ENCODE peak calls at places on chromosomes 12 and 14, in four cellular contexts. Z is ovary, H is left ventricle myocardium inferior, N is HCT116. L is an unnamed sample.

GRCh38 chr14:51002406-51002984 is 58.2 kb upstream of the PYGL start:
- DNase-seq in N (no peak), H (no peak), Z (no peak), L (no peak)

GRCh38 chr12:80192087-80192486 is 92.8 kb downstream of the OTOGL start:
- DNase-seq in H (no peak), N (no peak), Z (no peak), L (no peak)

GRCh38 chr12:48105867-48106563 is at the start of gene SENP1:
- DNase-seq in H (peak; percentile 90), N (peak; percentile 78), Z (peak; percentile 93), L (peak; percentile 84)

GRCh38 chr14:99996951-99997571 is 68.2 kb upstream of the EVL start:
- DNase-seq in N (no peak), H (no peak), Z (no peak), L (no peak)

GRCh38 chr12:122190842-122191668 is 8.1 kb downstream of the LRRC43 start:
- DNase-seq in N (peak; percentile 72), Z (no peak), H (peak; percentile 48), L (peak; percentile 79)

GRCh38 chr12:24853588-24853987 is 95.3 kb downstream of the BCAT1 start:
- DNase-seq in H (no peak), Z (no peak), N (no peak), L (no peak)

GRCh38 chr12:30546121-30546520 is 149.5 kb downstream of the IPO8 start:
- DNase-seq in Z (no peak), N (no peak), H (no peak), L (peak; percentile 30)

GRCh38 chr14:71739273-71739990 is 192.8 kb upstream of the RGS6 start:
- DNase-seq in N (peak; percentile 54), Z (no peak), H (no peak), L (no peak)

GRCh38 chr12:103382119-103382518 is 113.6 kb downstream of the C12orf42 start:
- DNase-seq in H (no peak), N (no peak), Z (no peak), L (no peak)

GRCh38 chr12:76029982-76030377 is 1.6 kb downstream of the PHLDA1 start:
- DNase-seq in Z (peak; percentile 50), H (no peak), N (no peak), L (peak; percentile 38)

GRCh38 chr14:33814010-33814409 is 136.9 kb downstream of the EGLN3 start:
- DNase-seq in H (no peak), N (no peak), Z (no peak), L (no peak)

GRCh38 chr14:75454963-75455546 is 27.2 kb downstream of the JDP2 start:
- DNase-seq in Z (peak; percentile 66), N (no peak), H (peak; percentile 68), L (peak; percentile 69)

DNA sequence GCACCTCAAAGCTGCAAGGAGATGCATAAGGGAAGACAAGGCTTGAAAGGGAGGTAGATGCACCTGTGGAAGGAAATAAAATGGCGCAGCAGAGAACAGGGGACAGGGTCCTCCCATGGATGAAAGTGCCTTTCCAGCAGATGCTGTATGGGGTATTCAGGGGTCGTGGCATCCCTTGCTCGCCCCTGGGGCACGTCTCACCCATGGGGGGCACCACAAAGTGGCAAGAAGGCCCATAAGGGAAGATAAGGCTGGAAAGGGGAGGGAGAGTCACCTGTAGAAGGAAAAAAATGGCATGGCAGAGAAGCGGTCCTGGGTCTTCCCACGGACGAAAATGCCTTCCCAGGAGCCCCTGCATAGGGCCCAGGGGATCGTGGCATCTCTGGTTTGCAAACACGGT is 265.1 kb downstream of the ALG10 start:
- DNase-seq in Z (no peak), H (no peak), N (no peak), L (no peak)
- H3K9me3 ChIP-seq in Z (no peaks in the 10 kb centered on the region), H (peaks cover 70% of the 10 kb centered on the region), N (peaks cover 8% of the 10 kb centered on the region), L (peaks cover 2% of the 10 kb centered on the region)

GRCh38 chr12:89684131-89684530 is 24.5 kb downstream of the ATP2B1 start:
- DNase-seq in Z (no peak), H (no peak), N (no peak), L (no peak)

GRCh38 chr12:89680409-89680808 is 28.2 kb downstream of the ATP2B1 start:
- DNase-seq in Z (no peak), N (no peak), H (no peak), L (no peak)

GRCh38 chr12:89685363-89685972 is 23.2 kb downstream of the ATP2B1 start:
- DNase-seq in N (no peak), H (no peak), Z (no peak), L (no peak)

GRCh38 chr12:89679631-89680030 is 29.0 kb downstream of the ATP2B1 start:
- DNase-seq in Z (no peak), H (no peak), N (no peak), L (no peak)

GRCh38 chr12:89682284-89682683 is 26.4 kb downstream of the ATP2B1 start:
- DNase-seq in Z (no peak), N (no peak), H (no peak), L (no peak)
- H3K9me3 ChIP-seq in Z (no peaks in the 10 kb centered on the region), N (no peaks in the 10 kb centered on the region), H (peaks cover 40% of the 10 kb centered on the region), L (no peaks in the 10 kb centered on the region)

GRCh38 chr14:56168007-56168616 is 49.9 kb downstream of the PELI2 start:
- DNase-seq in Z (no peak), N (no peak), H (no peak), L (peak; percentile 74)
- H3K9me3 ChIP-seq in Z (no peaks in the 10 kb centered on the region), N (no peaks in the 10 kb centered on the region), H (peaks cover 42% of the 10 kb centered on the region), L (no peaks in the 10 kb centered on the region)

DNA sequence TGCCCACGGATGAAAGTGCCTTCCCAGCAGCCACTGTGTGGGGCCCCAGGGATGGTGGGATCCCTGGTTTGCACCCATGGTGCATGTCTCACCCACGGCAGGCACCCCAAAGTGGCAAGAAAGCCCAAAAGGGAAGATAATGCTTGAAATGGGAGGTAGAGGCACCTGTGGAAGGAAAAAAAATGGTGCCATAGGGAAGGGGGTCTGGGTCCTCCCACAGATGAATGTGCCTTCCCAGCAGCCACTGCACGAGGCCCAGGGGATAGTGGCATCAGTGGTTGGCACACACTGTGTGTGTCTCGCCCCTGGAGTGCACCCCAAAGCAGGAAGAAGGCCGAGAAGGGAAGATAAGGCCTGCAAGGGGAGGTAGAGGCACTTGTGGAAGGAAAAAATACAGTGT is 264.2 kb downstream of the ALG10 start:
- DNase-seq in N (no peak), H (peak; percentile 2), Z (no peak), L (no peak)
- H3K9me3 ChIP-seq in N (peaks cover 10% of the 10 kb centered on the region), H (peaks cover 78% of the 10 kb centered on the region), Z (no peaks in the 10 kb centered on the region), L (peaks cover 2% of the 10 kb centered on the region)

GRCh38 chr12:91835693-91836092 is 310.0 kb downstream of the BTG1 start:
- DNase-seq in Z (no peak), N (no peak), H (no peak), L (no peak)

GRCh38 chr12:91836264-91836663 is 309.4 kb downstream of the BTG1 start:
- DNase-seq in N (no peak), Z (no peak), H (no peak), L (no peak)

GRCh38 chr12:91833780-91834359 is 311.8 kb downstream of the BTG1 start:
- DNase-seq in Z (no peak), N (no peak), H (no peak), L (no peak)

GRCh38 chr12:91841786-91842185 is 303.9 kb downstream of the BTG1 start:
- DNase-seq in H (no peak), Z (no peak), N (no peak), L (no peak)

DNA sequence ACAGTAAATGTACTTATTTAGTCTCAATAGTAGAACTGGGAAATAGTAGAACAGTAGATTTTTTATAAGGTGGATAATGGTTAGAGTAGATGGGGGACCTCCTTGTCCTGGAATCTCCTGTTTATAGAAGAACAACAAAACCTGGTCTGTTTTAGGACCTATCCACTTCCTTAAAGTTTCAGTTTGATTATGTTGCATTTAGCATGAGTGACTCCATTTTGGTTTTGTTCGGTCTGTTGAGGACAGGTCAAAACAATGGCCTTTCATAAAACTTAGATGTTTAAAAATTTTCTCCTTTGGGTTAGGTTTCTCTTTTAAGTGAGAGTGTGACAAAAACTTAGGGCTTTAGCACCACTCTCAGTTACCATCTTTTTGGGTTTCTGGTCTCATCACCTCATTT is 308.9 kb downstream of the BTG1 start:
- DNase-seq in H (no peak), N (no peak), Z (no peak), L (no peak)
- H3K9me3 ChIP-seq in H (no peaks in the 10 kb centered on the region), N (no peaks in the 10 kb centered on the region), Z (no peaks in the 10 kb centered on the region), L (no peaks in the 10 kb centered on the region)

GRCh38 chr12:22687677-22688076 is 62.7 kb downstream of the ETNK1 start:
- DNase-seq in H (no peak), N (no peak), Z (no peak), L (no peak)
- H3K9me3 ChIP-seq in H (peaks cover under 1% of the 10 kb centered on the region), N (no peaks in the 10 kb centered on the region), Z (no peaks in the 10 kb centered on the region), L (no peaks in the 10 kb centered on the region)

GRCh38 chr12:37545759-37546158 is 770.8 kb upstream of the ALG10B start:
- DNase-seq in N (no peak), H (no peak), Z (no peak), L (no peak)

GRCh38 chr12:37546901-37547475 is 769.6 kb upstream of the ALG10B start:
- DNase-seq in N (no peak), Z (no peak), H (no peak), L (no peak)

GRCh38 chr12:37547611-37548010 is 769.0 kb upstream of the ALG10B start:
- DNase-seq in Z (no peak), H (no peak), N (no peak), L (no peak)

GRCh38 chr12:37546206-37546605 is 770.4 kb upstream of the ALG10B start:
- DNase-seq in N (no peak), H (no peak), Z (no peak), L (no peak)

DNA sequence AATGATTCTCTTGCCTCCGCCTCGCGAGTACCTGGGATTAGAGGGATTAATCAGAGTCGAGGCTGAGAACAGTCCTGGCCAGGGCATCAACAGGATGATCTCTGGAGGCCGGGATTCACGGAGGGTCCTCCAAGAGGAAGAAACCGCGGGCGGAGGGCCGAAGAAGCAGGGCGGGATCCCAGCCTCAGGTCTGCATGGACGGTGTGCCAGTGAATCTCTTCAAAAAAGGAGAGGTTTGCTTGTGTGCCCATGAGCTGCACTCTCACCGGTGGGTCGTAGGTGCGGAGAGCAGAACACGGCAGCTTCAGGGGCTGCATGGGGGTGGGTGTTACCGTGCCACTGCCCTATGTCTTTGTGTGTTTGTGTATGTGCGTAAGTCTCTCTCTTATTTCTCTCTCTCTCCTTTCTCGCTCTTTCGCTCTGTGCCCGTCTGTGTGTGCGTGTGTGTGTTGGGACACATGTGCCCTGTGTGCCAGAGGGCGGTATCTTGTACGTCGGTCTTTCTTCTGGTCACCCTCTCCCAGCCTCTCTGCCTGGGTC is 768.2 kb upstream of the ALG10B start:
- DNase-seq in N (no peak), H (no peak), Z (no peak), L (no peak)
- H3K9me3 ChIP-seq in N (no peaks in the 10 kb centered on the region), H (no peaks in the 10 kb centered on the region), Z (no peaks in the 10 kb centered on the region), L (no peaks in the 10 kb centered on the region)

GRCh38 chr12:52760623-52761022 is 16.5 kb downstream of the KRT76 start:
- DNase-seq in N (no peak), Z (no peak), H (no peak), L (no peak)
- H3K9me3 ChIP-seq in N (no peaks in the 10 kb centered on the region), Z (no peaks in the 10 kb centered on the region), H (peaks cover 34% of the 10 kb centered on the region), L (no peaks in the 10 kb centered on the region)

GRCh38 chr12:2858334-2858733 is 1.5 kb upstream of the TEX52 start:
- DNase-seq in H (no peak), N (no peak), Z (no peak), L (no peak)

GRCh38 chr12:2864198-2864597 is 7.4 kb upstream of the TEX52 start:
- DNase-seq in H (no peak), N (no peak), Z (no peak), L (no peak)

GRCh38 chr12:2858944-2859352 is 2.1 kb upstream of the TEX52 start:
- DNase-seq in N (no peak), H (peak; percentile 23), Z (no peak), L (no peak)

GRCh38 chr12:2860170-2860569 is 3.3 kb upstream of the TEX52 start:
- DNase-seq in Z (no peak), H (no peak), N (no peak), L (no peak)

GRCh38 chr12:2862876-2863275 is 6.0 kb upstream of the TEX52 start:
- DNase-seq in H (no peak), N (no peak), Z (no peak), L (no peak)
- H3K9me3 ChIP-seq in H (no peaks in the 10 kb centered on the region), N (no peaks in the 10 kb centered on the region), Z (no peaks in the 10 kb centered on the region), L (no peaks in the 10 kb centered on the region)